ENCODE peak calls at places on chromosomes 4 and X, in six cellular contexts. One of them, this sample, is unnamed.

GRCh38 chr4:152591361-152591760 is 55.5 kb upstream of the FBXW7 start:
- DNase-seq in HepG2: no peak
- DNase-seq in H1: peak; percentile 86
- DNase-seq in K562: no peak
- DNase-seq in GM12878: no peak
- DNase-seq in GM12891: no peak
- DNase-seq in this sample: no peak

GRCh38 chr4:135244605-135245146 is 1043.1 kb upstream of the PABPC4L start:
- DNase-seq in HepG2: no peak
- DNase-seq in H1: no peak
- DNase-seq in K562: no peak
- DNase-seq in GM12878: no peak
- DNase-seq in GM12891: no peak
- DNase-seq in this sample: no peak

GRCh38 chrX:84611843-84612636 is 109.8 kb upstream of the HDX start:
- DNase-seq in HepG2: no peak
- DNase-seq in H1: no peak
- DNase-seq in K562: no peak
- DNase-seq in GM12878: no peak
- DNase-seq in GM12891: no peak
- DNase-seq in this sample: no peak

GRCh38 chrX:44785652-44786051 is 58.2 kb upstream of the DUSP21 start:
- DNase-seq in HepG2: no peak
- DNase-seq in H1: no peak
- DNase-seq in K562: no peak
- DNase-seq in GM12878: no peak
- DNase-seq in GM12891: no peak
- DNase-seq in this sample: no peak

GRCh38 chr4:149248191-149248590 is 567.5 kb downstream of the IQCM start:
- DNase-seq in HepG2: no peak
- DNase-seq in H1: no peak
- DNase-seq in K562: no peak
- DNase-seq in GM12878: no peak
- DNase-seq in GM12891: no peak
- DNase-seq in this sample: no peak

GRCh38 chr4:136741468-136741867 is 790.8 kb downstream of the PCDH18 start:
- DNase-seq in HepG2: no peak
- DNase-seq in H1: no peak
- DNase-seq in K562: no peak
- DNase-seq in GM12878: no peak
- DNase-seq in GM12891: no peak
- DNase-seq in this sample: no peak

GRCh38 chr4:153062652-153063168 is 126.6 kb downstream of the FHDC1 start:
- DNase-seq in HepG2: no peak
- DNase-seq in H1: peak; percentile 24
- DNase-seq in K562: no peak
- DNase-seq in GM12878: no peak
- DNase-seq in GM12891: no peak
- DNase-seq in this sample: no peak

GRCh38 chrX:139020793-139021192 is 309.3 kb upstream of the FGF13 start:
- DNase-seq in HepG2: no peak
- DNase-seq in H1: no peak
- DNase-seq in K562: no peak
- DNase-seq in GM12878: no peak
- DNase-seq in GM12891: no peak
- DNase-seq in this sample: no peak

GRCh38 chr4:48831532-48832015 is 686 bp downstream of the OCIAD1 start:
- DNase-seq in HepG2: no peak
- DNase-seq in H1: no peak
- DNase-seq in K562: no peak
- DNase-seq in GM12878: peak; percentile 15
- DNase-seq in GM12891: no peak
- DNase-seq in this sample: no peak

GRCh38 chr4:25446611-25447010 is 69.5 kb downstream of the ANAPC4 start:
- DNase-seq in HepG2: no peak
- DNase-seq in H1: no peak
- DNase-seq in K562: no peak
- DNase-seq in GM12878: no peak
- DNase-seq in GM12891: no peak
- DNase-seq in this sample: no peak

GRCh38 chr4:137946423-137946822 is 295.7 kb downstream of the SLC7A11 start:
- DNase-seq in HepG2: no peak
- DNase-seq in H1: no peak
- DNase-seq in K562: no peak
- DNase-seq in GM12878: no peak
- DNase-seq in GM12891: no peak
- DNase-seq in this sample: no peak
- TF ChIP-seq TAF1 in HepG2: no peak
- TF ChIP-seq TAF1 in H1: no peak
- TF ChIP-seq TAF1 in K562: no peak
- TF ChIP-seq TAF1 in GM12878: no peak
- TF ChIP-seq TAF1 in GM12891: no peak
- TF ChIP-seq TAF1 in this sample: no peak

GRCh38 chrX:12979011-12979629 is 4.2 kb downstream of the TMSB4X start:
- DNase-seq in HepG2: no peak
- DNase-seq in H1: no peak
- DNase-seq in K562: no peak
- DNase-seq in GM12878: no peak
- DNase-seq in GM12891: no peak
- DNase-seq in this sample: no peak

GRCh38 chrX:12979630-12980015 is 4.7 kb downstream of the TMSB4X start:
- DNase-seq in HepG2: no peak
- DNase-seq in H1: no peak
- DNase-seq in K562: no peak
- DNase-seq in GM12878: no peak
- DNase-seq in GM12891: no peak
- DNase-seq in this sample: no peak

GRCh38 chrX:12977761-12978204 is 2.9 kb downstream of the TMSB4X start:
- DNase-seq in HepG2: no peak
- DNase-seq in H1: no peak
- DNase-seq in K562: no peak
- DNase-seq in GM12878: no peak
- DNase-seq in GM12891: no peak
- DNase-seq in this sample: no peak

GRCh38 chrX:12975999-12976558 is 1.2 kb downstream of the TMSB4X start:
- DNase-seq in HepG2: no peak
- DNase-seq in H1: no peak
- DNase-seq in K562: peak; percentile 46
- DNase-seq in GM12878: no peak
- DNase-seq in GM12891: no peak
- DNase-seq in this sample: peak; percentile 40

GRCh38 chrX:12978205-12979010 is 3.5 kb downstream of the TMSB4X start:
- DNase-seq in HepG2: no peak
- DNase-seq in H1: no peak
- DNase-seq in K562: no peak
- DNase-seq in GM12878: no peak
- DNase-seq in GM12891: no peak
- DNase-seq in this sample: peak; percentile 35
- TF ChIP-seq POLR2A in HepG2: no peak
- TF ChIP-seq POLR2A in H1: peak; percentile 84
- TF ChIP-seq POLR2A in K562: peak; percentile 61
- TF ChIP-seq POLR2A in GM12878: peak; percentile 95
- TF ChIP-seq POLR2A in GM12891: peak; percentile 84
- TF ChIP-seq POLR2A in this sample: peak; percentile 97

DNA sequence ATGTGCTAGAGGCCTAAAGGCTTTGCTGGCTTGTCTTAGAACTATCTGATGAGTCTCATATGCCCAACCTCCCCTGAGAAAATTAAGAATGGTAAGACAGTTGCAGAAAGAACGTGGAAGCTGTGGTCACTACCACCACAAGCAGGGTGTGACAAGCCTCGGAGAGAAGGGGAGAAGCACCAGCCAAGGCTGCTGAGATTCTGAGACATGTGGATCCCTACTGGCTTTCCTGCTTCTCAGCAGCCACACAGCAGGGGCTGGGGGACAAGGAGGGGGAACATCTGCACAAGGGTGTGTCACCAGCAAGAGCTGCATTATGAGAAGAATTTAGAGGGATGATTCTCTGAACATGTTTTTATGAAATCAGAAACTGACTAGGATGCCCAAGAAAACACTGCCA is 19.4 kb downstream of the TAPT1 start:
- DNase-seq in HepG2: no peak
- DNase-seq in H1: no peak
- DNase-seq in K562: no peak
- DNase-seq in GM12878: no peak
- DNase-seq in GM12891: no peak
- DNase-seq in this sample: no peak
- TF ChIP-seq TAF1 in HepG2: no peak
- TF ChIP-seq TAF1 in H1: no peak
- TF ChIP-seq TAF1 in K562: no peak
- TF ChIP-seq TAF1 in GM12878: no peak
- TF ChIP-seq TAF1 in GM12891: no peak
- TF ChIP-seq TAF1 in this sample: no peak

DNA sequence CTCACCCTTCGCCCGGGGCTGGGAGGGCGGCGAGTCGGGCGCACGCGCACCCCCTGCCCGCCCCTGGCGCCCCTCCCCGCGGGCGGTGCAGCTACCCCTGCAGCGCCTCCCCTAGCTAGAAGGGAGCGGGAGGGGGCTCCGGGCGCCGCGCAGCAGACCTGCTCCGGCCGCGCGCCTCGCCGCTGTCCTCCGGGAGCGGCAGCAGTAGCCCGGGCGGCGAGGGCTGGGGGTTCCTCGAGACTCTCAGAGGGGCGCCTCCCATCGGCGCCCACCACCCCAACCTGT is at the start of gene NPNT:
- DNase-seq in HepG2: no peak
- DNase-seq in H1: no peak
- DNase-seq in K562: no peak
- DNase-seq in GM12878: no peak
- DNase-seq in GM12891: peak; percentile 25
- DNase-seq in this sample: peak; percentile 32
- TF ChIP-seq POLR2A in HepG2: no peak
- TF ChIP-seq POLR2A in H1: no peak
- TF ChIP-seq POLR2A in K562: no peak
- TF ChIP-seq POLR2A in GM12878: peak; percentile 77
- TF ChIP-seq POLR2A in GM12891: no peak
- TF ChIP-seq POLR2A in this sample: no peak

GRCh38 chr4:109803924-109804571 is 2.2 kb upstream of the CFI start:
- DNase-seq in HepG2: peak; percentile 57
- DNase-seq in H1: no peak
- DNase-seq in K562: no peak
- DNase-seq in GM12878: peak; percentile 7
- DNase-seq in GM12891: peak; percentile 4
- DNase-seq in this sample: no peak
- TF ChIP-seq TAF1 in HepG2: no peak
- TF ChIP-seq TAF1 in H1: no peak
- TF ChIP-seq TAF1 in K562: no peak
- TF ChIP-seq TAF1 in GM12878: no peak
- TF ChIP-seq TAF1 in GM12891: no peak
- TF ChIP-seq TAF1 in this sample: no peak

GRCh38 chr4:76463568-76463967 is 28.5 kb downstream of the SHROOM3 start:
- DNase-seq in HepG2: no peak
- DNase-seq in H1: no peak
- DNase-seq in K562: no peak
- DNase-seq in GM12878: no peak
- DNase-seq in GM12891: no peak
- DNase-seq in this sample: no peak

GRCh38 chr4:76457885-76458284 is 22.9 kb downstream of the SHROOM3 start:
- DNase-seq in HepG2: no peak
- DNase-seq in H1: no peak
- DNase-seq in K562: no peak
- DNase-seq in GM12878: no peak
- DNase-seq in GM12891: no peak
- DNase-seq in this sample: no peak

GRCh38 chr4:76459291-76459723 is 24.3 kb downstream of the SHROOM3 start:
- DNase-seq in HepG2: no peak
- DNase-seq in H1: no peak
- DNase-seq in K562: peak; percentile 12
- DNase-seq in GM12878: no peak
- DNase-seq in GM12891: no peak
- DNase-seq in this sample: no peak

GRCh38 chr4:76458297-76458696 is 23.3 kb downstream of the SHROOM3 start:
- DNase-seq in HepG2: no peak
- DNase-seq in H1: no peak
- DNase-seq in K562: no peak
- DNase-seq in GM12878: no peak
- DNase-seq in GM12891: no peak
- DNase-seq in this sample: no peak

GRCh38 chr4:76458829-76459228 is 23.8 kb downstream of the SHROOM3 start:
- DNase-seq in HepG2: no peak
- DNase-seq in H1: no peak
- DNase-seq in K562: no peak
- DNase-seq in GM12878: no peak
- DNase-seq in GM12891: no peak
- DNase-seq in this sample: no peak
- TF ChIP-seq POLR2A in HepG2: no peak
- TF ChIP-seq POLR2A in H1: no peak
- TF ChIP-seq POLR2A in K562: no peak
- TF ChIP-seq POLR2A in GM12878: no peak
- TF ChIP-seq POLR2A in GM12891: no peak
- TF ChIP-seq POLR2A in this sample: no peak

GRCh38 chr4:1961563-1961962 is 47.2 kb downstream of the NELFA start:
- DNase-seq in HepG2: no peak
- DNase-seq in H1: no peak
- DNase-seq in K562: no peak
- DNase-seq in GM12878: no peak
- DNase-seq in GM12891: no peak
- DNase-seq in this sample: no peak

GRCh38 chr4:1961038-1961437 is 47.7 kb downstream of the NELFA start:
- DNase-seq in HepG2: no peak
- DNase-seq in H1: no peak
- DNase-seq in K562: no peak
- DNase-seq in GM12878: no peak
- DNase-seq in GM12891: no peak
- DNase-seq in this sample: no peak

GRCh38 chr4:1958276-1959103 is 50.3 kb downstream of the NELFA start:
- DNase-seq in HepG2: no peak
- DNase-seq in H1: no peak
- DNase-seq in K562: no peak
- DNase-seq in GM12878: no peak
- DNase-seq in GM12891: no peak
- DNase-seq in this sample: no peak

GRCh38 chr4:1959104-1959384 is 49.7 kb downstream of the NELFA start:
- DNase-seq in HepG2: no peak
- DNase-seq in H1: no peak
- DNase-seq in K562: no peak
- DNase-seq in GM12878: no peak
- DNase-seq in GM12891: no peak
- DNase-seq in this sample: no peak

DNA sequence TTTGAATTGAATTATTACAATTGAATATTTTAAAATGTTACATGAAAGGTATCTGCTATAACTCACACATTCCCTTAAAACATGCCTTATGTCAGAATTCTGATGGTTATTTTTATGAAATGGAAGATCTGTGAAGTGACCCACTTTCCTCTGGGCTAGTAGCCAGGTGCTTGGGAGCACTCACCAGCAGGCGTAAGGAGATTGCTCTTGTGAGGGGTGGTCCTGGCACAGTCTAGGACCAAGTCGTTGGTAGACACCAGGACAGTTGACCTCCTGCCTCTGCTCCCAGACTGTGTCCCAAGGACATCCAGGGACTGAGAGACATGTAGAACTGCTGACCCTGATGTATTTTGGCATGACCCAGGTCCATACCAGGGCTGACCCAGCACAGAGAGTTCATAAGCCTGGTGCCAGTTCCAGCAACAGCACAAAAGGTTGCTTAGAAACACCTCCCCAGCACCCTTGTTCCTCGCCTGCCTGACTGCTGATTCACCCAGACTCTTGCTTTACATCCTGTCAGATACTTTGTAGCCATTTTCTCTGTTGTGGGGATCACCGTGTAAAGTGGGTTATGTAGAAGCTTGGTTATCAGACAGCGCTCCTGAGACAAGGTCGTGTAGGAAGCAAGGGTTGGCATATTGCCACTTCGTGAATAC is 48.5 kb downstream of the NELFA start:
- DNase-seq in HepG2: no peak
- DNase-seq in H1: no peak
- DNase-seq in K562: no peak
- DNase-seq in GM12878: no peak
- DNase-seq in GM12891: no peak
- DNase-seq in this sample: no peak
- TF ChIP-seq TAF1 in HepG2: no peak
- TF ChIP-seq TAF1 in H1: no peak
- TF ChIP-seq TAF1 in K562: no peak
- TF ChIP-seq TAF1 in GM12878: no peak
- TF ChIP-seq TAF1 in GM12891: no peak
- TF ChIP-seq TAF1 in this sample: no peak

This sample was measured in GM12892.